ENCODE peak calls at places on chromosomes 5 and 9, in four cellular contexts. A is breast epithelium, O is body of pancreas, P is uterus. T is an unnamed sample.

GRCh38 chr5:168656633-168657032 is 77.5 kb upstream of the PANK3 start:
- DNase-seq in A (no peak), O (no peak), P (no peak), T (no peak)

GRCh38 chr5:93532370-93532769 is 48.6 kb downstream of the NR2F1-AS1 start:
- DNase-seq in A (no peak), O (peak), P (peak), T (peak)

GRCh38 chr9:86075132-86075807 is 24.1 kb downstream of the GOLM1 start:
- DNase-seq in A (no peak), O (no peak), P (no peak), T (no peak)

GRCh38 chr5:33195431-33196128 is 245.2 kb upstream of the TARS1 start:
- DNase-seq in A (no peak), O (no peak), P (no peak), T (no peak)

GRCh38 chr9:131238402-131239021 is 37.8 kb downstream of the FAM78A start:
- DNase-seq in A (no peak), O (no peak), P (no peak), T (no peak)

GRCh38 chr5:154334406-154335041 is 111.3 kb upstream of the SAP30L start:
- DNase-seq in A (no peak), O (no peak), P (no peak), T (no peak)

GRCh38 chr5:167912944-167913343 is 378.5 kb upstream of the WWC1 start:
- DNase-seq in A (no peak), O (no peak), P (no peak), T (no peak)

GRCh38 chr9:1087120-1087881 is 37.1 kb downstream of the DMRT2 start:
- DNase-seq in A (no peak), O (no peak), P (no peak), T (no peak)

GRCh38 chr9:111965566-111966019 is 69.0 kb downstream of the UGCG start:
- DNase-seq in A (no peak), O (peak), P (no peak), T (no peak)

GRCh38 chr5:72383280-72384205 is 63.4 kb downstream of the PTCD2 start:
- DNase-seq in A (no peak), O (no peak), P (no peak), T (no peak)

GRCh38 chr5:141514330-141515111 is 25.6 kb downstream of the PCDHGC5 start:
- DNase-seq in A (no peak), O (no peak), P (no peak), T (no peak)

GRCh38 chr5:167783145-167783817 is 508.2 kb upstream of the WWC1 start:
- DNase-seq in A (no peak), O (no peak), P (no peak), T (no peak)

GRCh38 chr5:14416709-14417108 is 164.9 kb upstream of the OTULINL start:
- DNase-seq in A (no peak), O (no peak), P (no peak), T (no peak)

GRCh38 chr9:78025186-78025585 is 6.4 kb downstream of the GNAQ start:
- DNase-seq in A (no peak), O (no peak), P (no peak), T (no peak)

DNA sequence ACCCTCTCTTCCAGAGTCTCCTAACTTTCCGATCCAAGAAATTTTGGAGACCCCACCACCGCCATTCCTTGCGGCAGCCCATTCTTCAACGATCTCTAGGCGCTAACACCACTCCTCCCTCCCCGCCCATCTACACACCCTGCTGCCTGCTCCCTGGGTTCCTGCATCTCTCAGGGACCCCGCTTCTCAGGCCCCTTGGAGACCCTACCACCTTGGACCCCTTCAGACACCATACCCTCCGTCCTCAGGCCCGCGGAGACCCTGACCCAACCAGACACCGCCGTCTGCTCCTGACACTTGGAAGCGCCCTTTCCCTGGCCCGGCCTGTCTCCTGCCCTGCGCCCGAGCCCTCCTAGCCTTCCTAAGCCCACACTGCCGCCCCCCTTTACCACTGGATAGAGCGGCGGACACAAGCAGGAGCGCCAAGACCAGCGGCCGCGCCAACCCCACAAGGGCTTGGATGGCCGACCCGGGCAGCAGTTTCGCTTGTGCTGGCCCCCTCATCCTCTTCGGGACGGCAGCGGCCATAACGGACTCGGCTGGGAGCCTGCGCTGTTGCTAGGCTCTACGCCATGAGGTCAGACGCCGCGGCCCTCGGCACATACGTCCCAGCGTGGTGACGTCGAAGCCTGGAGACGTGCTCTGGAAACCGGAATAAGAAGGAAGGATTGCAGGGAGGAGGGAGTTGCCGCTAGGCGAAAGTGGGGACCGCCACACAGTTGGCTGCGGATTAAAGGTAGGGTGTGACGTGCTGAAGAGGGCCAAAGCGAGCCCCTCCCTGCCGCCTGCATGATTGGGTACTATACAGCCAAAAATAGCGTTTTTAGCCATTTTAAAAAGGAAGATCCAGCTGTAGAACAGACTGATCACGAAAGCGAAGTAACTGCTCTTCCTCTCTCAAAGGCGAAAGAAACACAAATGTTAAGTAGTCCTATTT is at the start of gene C5orf15:
- DNase-seq in A (peak), O (peak), P (peak), T (peak)
- TF ChIP-seq POLR2A in A (peak), O (peak), P (peak), T (peak)

DNA sequence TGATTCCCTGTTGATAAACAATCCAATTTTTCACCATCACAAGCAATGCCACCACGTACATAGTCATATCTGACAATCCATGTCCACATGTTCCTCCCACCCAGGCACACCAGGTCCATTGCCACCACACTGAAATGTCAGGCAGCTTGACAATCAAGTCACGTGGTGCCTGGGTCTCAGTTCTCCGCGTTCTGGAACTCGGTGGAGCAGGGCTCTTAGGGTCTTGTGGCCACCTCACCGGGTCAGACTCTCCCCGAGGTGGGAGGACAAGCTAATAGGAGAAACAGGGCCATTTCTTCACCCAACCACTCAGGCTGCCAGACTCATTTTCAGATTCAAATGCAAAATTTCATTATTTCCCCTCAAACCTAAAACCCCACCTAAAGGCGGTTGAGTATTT is 200.5 kb upstream of the GAS1 start:
- DNase-seq in A (no peak), O (no peak), P (no peak), T (no peak)
- H3K4me3 ChIP-seq in A (peak), O (no peak), P (no peak), T (no peak)

DNA sequence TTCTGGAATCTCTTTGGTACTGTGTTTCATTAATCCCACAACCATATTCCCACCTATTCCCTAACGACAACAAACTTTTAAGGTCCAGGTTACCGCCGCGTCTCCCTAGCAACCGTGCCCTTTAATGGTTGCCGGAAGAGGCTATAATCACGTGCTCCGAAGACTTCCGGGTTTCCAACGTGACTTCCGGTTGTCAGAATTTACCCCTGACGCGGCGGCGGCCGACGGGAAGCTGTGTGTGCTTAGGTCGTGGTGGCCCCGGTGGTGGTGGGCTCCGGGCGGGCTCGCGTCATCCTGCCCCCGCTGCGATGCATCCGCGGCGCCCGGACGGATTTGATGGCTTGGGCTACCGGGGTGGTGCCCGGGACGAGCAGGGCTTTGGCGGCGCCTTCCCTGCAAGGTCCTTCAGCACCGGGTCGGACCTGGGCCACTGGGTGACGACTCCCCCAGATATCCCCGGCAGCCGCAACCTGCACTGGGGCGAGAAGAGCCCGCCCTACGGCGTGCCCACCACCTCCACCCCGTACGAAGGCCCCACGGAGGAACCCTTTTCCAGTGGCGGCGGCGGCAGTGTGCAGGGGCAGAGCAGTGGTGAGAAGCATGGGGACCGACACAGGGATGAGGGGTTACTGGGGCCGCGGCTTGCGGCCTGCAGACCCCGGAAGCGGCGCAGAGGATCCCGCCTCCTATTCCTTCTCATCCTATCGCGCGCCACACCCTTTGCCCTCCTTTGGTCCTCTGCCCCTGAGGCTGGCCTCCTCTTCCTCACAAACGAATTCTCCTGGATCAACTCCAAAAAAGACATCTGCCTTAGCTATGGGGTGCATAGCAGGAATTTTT is at the start of gene SLC25A46:
- DNase-seq in A (peak), O (peak), P (peak), T (peak)
- TF ChIP-seq POLR2A in A (no peak), O (no peak), P (no peak), T (peak)

DNA sequence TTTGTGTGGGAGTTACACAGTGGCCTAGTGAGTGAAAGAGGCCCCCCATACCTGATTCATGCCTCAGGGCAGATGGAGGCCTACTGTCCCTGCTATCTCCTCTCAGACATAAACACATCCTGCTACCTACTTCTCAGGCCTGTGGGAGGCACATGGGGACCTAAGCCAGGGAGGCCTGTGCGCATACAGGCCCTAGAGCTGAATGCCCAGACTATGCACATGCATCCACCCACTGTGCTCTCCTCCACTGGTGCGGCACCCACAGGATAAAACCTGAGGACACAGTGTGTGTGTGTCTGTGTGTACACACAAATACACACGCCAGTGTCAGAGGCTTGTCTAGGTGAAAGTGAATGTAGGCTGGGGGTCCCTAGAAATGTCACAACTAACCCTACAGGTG is 1.4 kb downstream of the PAX5 start:
- DNase-seq in A (no peak), O (no peak), P (no peak), T (no peak)
- H3K4me3 ChIP-seq in A (no peak), O (no peak), P (no peak), T (no peak)

GRCh38 chr5:78716221-78716620 is 67.6 kb upstream of the LHFPL2 start:
- DNase-seq in A (no peak), O (no peak), P (no peak), T (no peak)
- TF ChIP-seq POLR2A in A (no peak), O (no peak), P (no peak), T (no peak)

GRCh38 chr9:128361981-128362646 is 9.1 kb upstream of the URM1 start:
- DNase-seq in A (peak), O (peak), P (peak), T (peak)
- H3K4me3 ChIP-seq in A (peak), O (no peak), P (peak), T (peak)

DNA sequence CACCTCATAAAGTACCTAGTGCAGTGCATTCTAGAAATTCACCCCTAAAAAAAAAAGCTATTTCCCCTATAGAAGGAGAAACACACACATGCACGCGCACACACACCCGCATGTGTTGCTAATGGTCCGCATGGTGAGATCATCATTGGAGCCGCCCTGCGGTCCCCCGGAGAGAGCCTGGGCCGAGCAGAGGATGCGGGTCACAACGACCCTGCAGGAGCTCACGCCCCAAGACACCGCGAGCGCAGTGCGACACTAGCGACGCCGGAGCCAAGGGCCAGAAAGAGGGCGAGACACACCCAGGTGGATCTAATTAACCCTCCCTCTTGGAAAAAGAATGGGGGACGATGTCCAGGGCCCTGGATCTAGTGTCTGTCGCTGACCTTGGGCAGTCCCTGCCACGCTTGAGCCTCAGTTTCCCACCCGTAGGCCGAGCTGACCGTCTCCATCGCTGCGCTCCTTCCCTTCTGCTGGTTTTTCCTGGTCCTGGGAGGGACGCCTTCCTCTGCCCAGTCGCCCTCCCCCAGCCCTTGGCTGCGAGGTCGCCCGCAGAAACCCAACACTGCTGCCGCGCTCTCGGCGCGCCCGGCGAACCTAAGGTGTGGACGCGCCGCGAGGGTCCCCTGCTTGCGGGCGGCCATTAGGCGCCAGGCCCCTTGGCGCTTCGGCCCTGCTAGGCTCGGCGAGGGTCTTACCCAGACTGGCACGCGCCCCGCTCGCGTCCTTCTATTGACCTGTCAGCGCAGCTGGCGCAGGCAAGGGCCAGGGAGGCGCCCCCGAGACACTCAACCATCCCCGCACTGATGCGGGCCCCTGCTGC is 47.6 kb upstream of the RNF20 start:
- DNase-seq in A (no peak), O (peak), P (peak), T (peak)
- TF ChIP-seq POLR2A in A (no peak), O (no peak), P (no peak), T (no peak)

DNA sequence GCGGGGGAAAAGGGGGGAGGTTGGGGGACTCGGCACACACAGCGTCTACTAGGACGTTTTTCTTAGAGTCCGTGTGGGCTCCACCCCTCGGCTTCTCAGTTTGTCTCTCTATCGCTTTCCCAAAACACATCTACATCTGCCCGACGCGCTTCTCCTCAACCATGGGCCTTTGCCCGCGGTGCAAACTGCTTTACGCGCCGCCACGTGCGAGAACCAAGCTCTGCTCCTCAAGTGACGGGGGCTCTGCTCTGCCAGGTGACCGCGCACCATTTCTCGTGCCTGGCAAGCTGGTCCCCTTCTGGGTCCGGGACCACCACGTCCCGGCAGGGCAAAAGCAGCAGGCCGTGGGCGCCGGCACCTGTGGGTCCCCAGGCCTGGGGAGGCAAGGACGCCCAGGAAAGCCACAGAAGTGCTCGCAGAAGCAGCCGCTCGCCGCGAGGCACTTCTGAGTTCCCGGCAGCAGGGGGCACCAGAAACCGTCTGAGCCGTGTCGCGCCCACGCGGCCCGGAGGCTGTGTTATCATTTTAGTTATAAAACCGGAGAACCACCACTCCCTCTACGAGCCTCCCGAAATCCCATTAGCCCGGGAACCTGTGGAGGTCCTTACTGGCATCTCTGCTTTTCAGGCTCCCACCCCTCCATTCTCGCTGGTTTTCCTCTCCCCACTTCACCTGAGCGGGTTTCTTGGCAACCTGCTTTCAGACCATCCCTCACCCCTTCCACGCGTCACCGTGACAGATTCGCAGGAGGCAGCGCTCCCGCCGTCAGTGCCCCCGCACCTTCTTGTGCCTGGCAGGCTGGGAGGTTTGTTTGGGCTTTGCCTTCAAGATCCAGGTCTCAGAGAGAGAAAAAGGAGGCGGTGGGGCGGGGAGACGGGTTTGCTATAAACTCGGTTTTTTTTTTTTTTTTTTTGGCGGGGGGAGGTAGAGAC is 2.5 kb downstream of the GDNF start:
- DNase-seq in A (peak), O (peak), P (peak), T (peak)
- H3K4me3 ChIP-seq in A (peak), O (no peak), P (peak), T (peak)

T was measured in adrenal gland.